ENCODE peak calls at places on chromosomes 11 and 22, in six cellular contexts. M is GM12892, N is HepG2, F is H1, U is GM12878, P is K562. S is an unnamed sample.

GRCh38 chr11:73980001-73980960 is 2.4 kb downstream of the UCP2 start:
- DNase-seq in M (peak; percentile 82), N (peak; percentile 38), F (no peak), U (peak; percentile 91), P (peak; percentile 76), S (peak; percentile 82)

GRCh38 chr11:80816966-80817365 is 1376.1 kb upstream of the TENM4 start:
- DNase-seq in M (no peak), N (no peak), F (no peak), U (peak; percentile 20), P (no peak), S (no peak)

GRCh38 chr11:83056204-83056603 is 15.5 kb downstream of the RAB30 start:
- DNase-seq in M (no peak), N (no peak), F (no peak), U (no peak), P (no peak), S (no peak)

GRCh38 chr22:25845985-25846745 is 104.2 kb downstream of the MYO18B start:
- DNase-seq in M (no peak), N (no peak), F (no peak), U (no peak), P (peak; percentile 21), S (peak; percentile 31)

GRCh38 chr11:125455851-125456250 is 40.2 kb downstream of the FEZ1 start:
- DNase-seq in M (no peak), N (no peak), F (no peak), U (no peak), P (no peak), S (no peak)

GRCh38 chr11:68032003-68032402 is 1.5 kb downstream of the NDUFS8 start:
- DNase-seq in M (no peak), N (no peak), F (no peak), U (no peak), P (no peak), S (no peak)

GRCh38 chr11:59295435-59295834 is 63.3 kb upstream of the OR5AN1 start:
- DNase-seq in M (no peak), N (no peak), F (no peak), U (no peak), P (no peak), S (no peak)

GRCh38 chr11:32072872-32073661 is 17.8 kb upstream of the RCN1 start:
- DNase-seq in M (no peak), N (no peak), F (no peak), U (no peak), P (no peak), S (no peak)

GRCh38 chr11:99368579-99368978 is 347.8 kb downstream of the CNTN5 start:
- DNase-seq in M (no peak), N (no peak), F (no peak), U (no peak), P (no peak), S (no peak)

GRCh38 chr22:31278643-31279326 is 13.5 kb downstream of the PIK3IP1 start:
- DNase-seq in M (no peak), N (no peak), F (no peak), U (no peak), P (no peak), S (no peak)

GRCh38 chr11:102007567-102008437 is 39.4 kb upstream of the CFAP300 start:
- DNase-seq in M (no peak), N (peak; percentile 88), F (no peak), U (peak; percentile 1), P (peak; percentile 15), S (no peak)

GRCh38 chr11:96741068-96741467 is 351.3 kb downstream of the JRKL start:
- DNase-seq in M (no peak), N (no peak), F (no peak), U (no peak), P (no peak), S (no peak)

GRCh38 chr22:42696331-42696967 is 24.2 kb downstream of the A4GALT start:
- DNase-seq in M (no peak), N (no peak), F (no peak), U (no peak), P (no peak), S (no peak)

GRCh38 chr11:46697303-46697702 is 3.1 kb downstream of the ARHGAP1 start:
- DNase-seq in M (no peak), N (no peak), F (no peak), U (no peak), P (no peak), S (no peak)

GRCh38 chr11:45815747-45816146 is 10.8 kb downstream of the SLC35C1 start:
- DNase-seq in M (no peak), N (no peak), F (no peak), U (no peak), P (peak; percentile 38), S (no peak)

GRCh38 chr11:68543594-68543993 is 83.0 kb downstream of the PPP6R3 start:
- DNase-seq in M (no peak), N (no peak), F (no peak), U (no peak), P (no peak), S (no peak)

GRCh38 chr11:59815754-59816153 is 5.2 kb upstream of the MRPL16 start:
- DNase-seq in M (no peak), N (no peak), F (no peak), U (no peak), P (no peak), S (no peak)

GRCh38 chr22:23402275-23403151 is 177.6 kb downstream of the IGLL1 start:
- DNase-seq in M (peak; percentile 70), N (peak; percentile 67), F (peak; percentile 53), U (no peak), P (peak; percentile 83), S (peak; percentile 92)

GRCh38 chr11:20443596-20443995 is 56.1 kb downstream of the PRMT3 start:
- DNase-seq in M (no peak), N (peak; percentile 5), F (no peak), U (no peak), P (peak; percentile 24), S (no peak)

GRCh38 chr22:19663821-19664325 is 50.4 kb upstream of the SEPTIN5 start:
- DNase-seq in M (no peak), N (no peak), F (no peak), U (no peak), P (peak; percentile 72), S (no peak)

GRCh38 chr22:49807780-49808708 is 19.6 kb downstream of the BRD1 start:
- DNase-seq in M (no peak), N (no peak), F (no peak), U (no peak), P (peak; percentile 82), S (no peak)

GRCh38 chr11:120786206-120786735 is 237.6 kb upstream of the TBCEL start:
- DNase-seq in M (no peak), N (no peak), F (no peak), U (no peak), P (no peak), S (no peak)

GRCh38 chr22:30298005-30298701 is 8.8 kb upstream of the CASTOR1 start:
- DNase-seq in M (no peak), N (no peak), F (no peak), U (no peak), P (no peak), S (no peak)

GRCh38 chr11:70416881-70417280 is 18.6 kb downstream of the CTTN start:
- DNase-seq in M (no peak), N (no peak), F (no peak), U (no peak), P (no peak), S (no peak)

GRCh38 chr11:103529217-103529684 is 420.0 kb downstream of the DYNC2H1 start:
- DNase-seq in M (no peak), N (no peak), F (no peak), U (no peak), P (no peak), S (no peak)

GRCh38 chr11:123197711-123198110 is 2.7 kb upstream of the CLMP start:
- DNase-seq in M (no peak), N (no peak), F (no peak), U (no peak), P (no peak), S (no peak)

GRCh38 chr11:126158054-126158791 is 53.2 kb downstream of the RPUSD4 start:
- DNase-seq in M (no peak), N (peak; percentile 70), F (no peak), U (no peak), P (no peak), S (no peak)

GRCh38 chr11:69215784-69216415 is 60.2 kb downstream of the SMIM38 start:
- DNase-seq in M (no peak), N (no peak), F (no peak), U (no peak), P (no peak), S (no peak)

GRCh38 chr11:124950606-124951330 is 3.2 kb upstream of the CCDC15 start:
- DNase-seq in M (no peak), N (no peak), F (no peak), U (no peak), P (no peak), S (no peak)

GRCh38 chr22:45469573-45470383 is 32.9 kb upstream of the FBLN1 start:
- DNase-seq in M (no peak), N (no peak), F (no peak), U (no peak), P (no peak), S (no peak)
- TF ChIP-seq TAF1 in M (no peak), N (no peak), F (no peak), U (no peak), P (no peak), S (no peak)

DNA sequence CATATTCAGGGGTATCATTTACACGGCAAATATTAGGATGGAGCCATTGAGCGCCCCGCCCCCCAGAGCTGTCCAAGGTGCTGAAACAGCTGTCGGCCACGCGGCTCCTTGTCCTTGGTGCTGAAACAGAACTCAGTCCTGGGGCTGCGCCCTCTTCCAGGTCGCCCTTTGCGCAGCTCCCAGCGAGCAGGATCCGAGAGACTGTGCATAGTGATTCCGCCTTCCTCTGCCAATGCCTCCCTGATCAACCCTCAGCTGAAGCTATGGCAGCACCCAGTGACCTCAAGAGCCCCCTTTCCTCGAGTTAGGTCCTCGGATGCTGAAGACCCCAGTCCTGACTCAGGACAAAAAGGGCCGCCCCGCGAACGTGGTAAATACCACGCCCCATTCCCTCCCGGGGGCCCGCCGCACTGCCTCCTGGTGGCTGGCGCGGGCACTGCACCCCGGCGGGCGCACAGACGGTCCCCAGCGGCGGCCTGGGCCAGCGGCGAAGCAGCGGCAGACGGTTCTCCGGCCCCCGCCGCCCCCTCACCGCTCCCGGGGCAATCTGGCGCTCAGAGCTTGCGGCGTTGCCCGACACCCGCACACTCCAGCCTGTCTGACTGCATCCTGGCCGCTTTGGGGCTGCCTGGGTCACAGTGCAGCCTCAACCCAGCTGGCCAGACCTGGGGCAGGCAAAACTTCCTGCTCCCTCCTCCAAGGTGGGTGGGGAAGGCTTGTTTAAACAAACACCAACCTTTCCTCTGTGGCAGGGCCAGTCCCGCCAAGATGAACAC is 13.4 kb downstream of the SYT7 start:
- DNase-seq in M (peak; percentile 74), N (peak; percentile 77), F (peak; percentile 58), U (no peak), P (peak; percentile 92), S (peak; percentile 74)
- TF ChIP-seq POLR2AphosphoS5 in M (no peak), N (no peak), F (no peak), U (no peak), P (peak; percentile 39), S (no peak)

GRCh38 chr11:111918390-111919256 is at the start of gene C11orf52:
- DNase-seq in M (no peak), N (peak; percentile 89), F (peak; percentile 49), U (no peak), P (peak; percentile 40), S (no peak)
- TF ChIP-seq POLR2A in M (no peak), N (peak; percentile 54), F (no peak), U (no peak), P (no peak), S (no peak)

DNA sequence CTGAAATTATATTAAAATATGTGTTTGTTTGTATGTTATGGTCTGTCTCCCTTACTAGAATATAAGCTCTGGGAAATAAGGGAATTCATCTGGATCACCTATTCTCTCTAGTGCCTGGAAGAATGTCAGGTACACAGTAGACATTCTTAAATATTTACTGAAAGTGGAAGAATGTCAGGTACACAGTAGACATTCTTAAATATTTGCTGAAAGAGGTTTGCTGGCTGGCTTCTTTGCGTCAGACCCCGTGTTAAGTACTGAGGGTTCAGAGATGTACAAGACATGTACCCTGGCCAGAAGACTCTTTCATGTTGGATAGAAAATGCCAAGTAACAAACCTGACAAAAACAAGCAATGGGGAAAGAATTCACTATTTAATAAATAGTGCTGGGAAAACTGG is 199.1 kb downstream of the INSC start:
- DNase-seq in M (no peak), N (no peak), F (no peak), U (no peak), P (no peak), S (no peak)
- TF ChIP-seq TAF1 in M (no peak), N (no peak), F (no peak), U (no peak), P (no peak), S (no peak)